ENCODE peak calls at places on chromosomes 5 and 9, in six cellular contexts. Q, E, G, D, M and W are unnamed samples. For H3K27me3, the result is how much of the 10 kb centered on the place peaks cover.

GRCh38 chr5:39517800-39518199 is 93.0 kb upstream of the DAB2 start:
- DNase-seq in M (no peak), G (no peak), Q (no peak), D (no peak), E (no peak), W (no peak)

GRCh38 chr5:139190125-139190524 is 8.0 kb downstream of the SIL1 start:
- DNase-seq in D (no peak), Q (no peak), G (no peak), E (no peak), M (no peak), W (no peak)

GRCh38 chr5:178130576-178131445 is at the start of gene RMND5B:
- DNase-seq in E (peak), D (peak), M (peak), Q (peak), G (peak), W (peak)

GRCh38 chr9:128276574-128277270 is 646 bp downstream of the SWI5 start:
- DNase-seq in M (peak), G (no peak), Q (no peak), D (peak), E (no peak), W (no peak)

GRCh38 chr5:6502421-6502820 is 53.8 kb downstream of the UBE2QL1 start:
- DNase-seq in E (no peak), Q (no peak), D (no peak), M (no peak), G (no peak), W (no peak)

GRCh38 chr9:131296452-131296851 is 6.9 kb downstream of the PLPP7 start:
- DNase-seq in Q (no peak), D (no peak), M (peak), E (no peak), G (no peak), W (no peak)

GRCh38 chr5:173717959-173718358 is 101.5 kb upstream of the BOD1 start:
- DNase-seq in G (no peak), D (no peak), M (no peak), E (no peak), Q (no peak), W (no peak)

GRCh38 chr5:23303836-23304235 is 203.6 kb upstream of the PRDM9 start:
- DNase-seq in G (no peak), M (no peak), Q (no peak), E (no peak), D (no peak), W (no peak)

GRCh38 chr5:56525117-56525516 is 290.2 kb upstream of the MAP3K1 start:
- DNase-seq in G (no peak), Q (no peak), M (no peak), D (no peak), E (no peak), W (no peak)

GRCh38 chr5:15885156-15885555 is 294.4 kb downstream of the MARCHF11 start:
- DNase-seq in G (no peak), D (no peak), M (no peak), E (no peak), Q (no peak), W (no peak)

GRCh38 chr5:78677777-78678668 is 29.5 kb upstream of the LHFPL2 start:
- DNase-seq in Q (peak), E (no peak), D (peak), M (peak), G (no peak), W (peak)

GRCh38 chr9:127828262-127829031 is 25.8 kb downstream of the FPGS start:
- DNase-seq in E (no peak), G (peak), M (peak), D (peak), Q (peak), W (peak)

GRCh38 chr9:22040760-22041159 is 31.7 kb upstream of the CDKN2B start:
- DNase-seq in D (no peak), E (no peak), Q (no peak), G (no peak), M (no peak), W (no peak)

GRCh38 chr5:45376463-45376862 is 319.7 kb downstream of the HCN1 start:
- DNase-seq in D (no peak), E (no peak), Q (no peak), G (no peak), M (no peak), W (no peak)

GRCh38 chr5:66904189-66904588 is 292.4 kb downstream of the CD180 start:
- DNase-seq in G (no peak), D (no peak), E (no peak), Q (no peak), M (no peak), W (no peak)

GRCh38 chr9:19464764-19465570 is 56.2 kb downstream of the ACER2 start:
- DNase-seq in E (peak), Q (peak), D (peak), G (peak), M (peak), W (peak)

GRCh38 chr5:6448622-6449464 is at the start of gene UBE2QL1:
- DNase-seq in E (no peak), M (peak), D (no peak), Q (no peak), G (no peak), W (no peak)

GRCh38 chr5:132526290-132526973 is 16.9 kb downstream of the IL5 start:
- DNase-seq in E (peak), G (no peak), Q (no peak), D (no peak), M (no peak), W (no peak)

GRCh38 chr5:76386360-76386759 is 16.7 kb upstream of the IQGAP2 start:
- DNase-seq in E (no peak), M (no peak), G (peak), D (no peak), Q (no peak), W (no peak)

GRCh38 chr5:94192658-94193391 is 425.6 kb downstream of the KIAA0825 start:
- DNase-seq in E (no peak), Q (no peak), M (no peak), D (no peak), G (no peak), W (no peak)

GRCh38 chr9:138047469-138048040 is 170.0 kb downstream of the CACNA1B start:
- DNase-seq in Q (peak), M (peak), G (no peak), E (no peak), D (no peak), W (no peak)

GRCh38 chr9:105697871-105698270 is 3.5 kb downstream of the TMEM38B start:
- DNase-seq in E (no peak), Q (no peak), G (no peak), D (no peak), M (no peak), W (no peak)

GRCh38 chr5:161851691-161852299 is 3.9 kb downstream of the GABRA1 start:
- DNase-seq in G (no peak), D (no peak), M (no peak), Q (no peak), E (no peak), W (no peak)

GRCh38 chr5:75651575-75651974 is 40.3 kb downstream of the ANKDD1B start:
- DNase-seq in E (no peak), Q (no peak), G (no peak), D (no peak), M (no peak), W (no peak)

GRCh38 chr5:29114331-29114768 is 2076.0 kb upstream of the CDH9 start:
- DNase-seq in E (no peak), Q (no peak), G (no peak), M (no peak), D (no peak), W (no peak)

GRCh38 chr5:68962632-68963484 is 131.0 kb upstream of the SLC30A5 start:
- DNase-seq in Q (peak), D (peak), E (no peak), G (peak), M (peak), W (peak)

GRCh38 chr9:116942593-116943061 is 255.5 kb downstream of the TRIM32 start:
- DNase-seq in G (no peak), E (no peak), D (no peak), Q (no peak), M (no peak), W (no peak)
- TF ChIP-seq CTCF in G (no peak), E (no peak), D (no peak), Q (no peak), M (no peak), W (no peak)

GRCh38 chr9:124437086-124437485 is 13.2 kb upstream of the ADGRD2 start:
- DNase-seq in G (no peak), E (no peak), M (no peak), Q (peak), D (no peak), W (no peak)
- H3K27me3 ChIP-seq in G (under half), E (under half), M (under half), Q (under half), D (under half), W (under half)

GRCh38 chr9:13629067-13629466 is 349.6 kb upstream of the MPDZ start:
- DNase-seq in Q (no peak), G (no peak), E (no peak), D (no peak), M (no peak), W (no peak)
- TF ChIP-seq CTCF in Q (no peak), G (no peak), E (no peak), D (no peak), M (no peak), W (no peak)

DNA sequence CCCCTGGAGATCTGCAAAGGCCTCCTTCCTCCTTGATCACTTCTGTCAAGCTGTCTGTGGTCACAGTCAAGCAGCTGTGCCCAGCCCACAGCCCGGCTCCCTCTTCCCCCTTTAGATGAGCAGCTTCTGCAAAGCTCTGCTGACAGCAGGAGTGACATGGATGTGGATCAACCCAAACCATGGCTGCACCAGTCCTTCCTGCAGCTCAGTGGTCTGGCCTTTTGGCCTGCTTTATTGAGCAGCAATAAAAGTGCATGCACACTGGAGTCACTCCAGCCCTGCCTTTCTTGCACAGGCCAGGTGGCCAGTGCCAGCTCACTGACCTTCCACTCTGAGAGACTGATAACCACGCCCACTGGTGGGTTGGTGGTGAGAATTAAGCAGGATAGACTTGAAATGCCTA is 91.3 kb upstream of the OTULINL start:
- DNase-seq in M (no peak), Q (no peak), G (no peak), E (no peak), D (no peak), W (no peak)
- H3K27me3 ChIP-seq in M (under half), Q (under half), G (under half), E (under half), D (under half), W (under half)

GRCh38 chr5:157057459-157058370 is 1.2 kb downstream of the HAVCR1 start:
- DNase-seq in G (no peak), Q (no peak), E (no peak), M (no peak), D (no peak), W (no peak)
- TF ChIP-seq CTCF in G (no peak), Q (no peak), E (no peak), M (no peak), D (no peak), W (no peak)

GRCh38 chr5:175444060-175444904 is at the start of gene DRD1:
- DNase-seq in Q (no peak), E (peak), D (no peak), M (peak), G (no peak), W (no peak)
- H3K27me3 ChIP-seq in Q (under half), E (under half), D (half or more), M (half or more), G (under half), W (half or more)

GRCh38 chr9:134764870-134765269 is 115.7 kb upstream of the FCN2 start:
- DNase-seq in G (peak), M (no peak), E (no peak), Q (no peak), D (no peak), W (no peak)
- TF ChIP-seq CTCF in G (no peak), M (no peak), E (no peak), Q (no peak), D (no peak), W (no peak)